ENCODE peak calls at places on chromosomes 5 and 9, in six cellular contexts. Q is right lobe of liver, U is endothelial cell, B is ovary, A is GM12865, S is astrocyte. T is an unnamed sample.

GRCh38 chr9:35951736-35952135 is 6.2 kb downstream of the OR2S2 start:
- DNase-seq in Q (no peak), U (no peak), B (no peak), A (no peak), S (peak; percentile 69), T (no peak)

GRCh38 chr9:35350212-35350611 is 139.7 kb upstream of the RUSC2 start:
- DNase-seq in Q (no peak), U (no peak), B (no peak), A (no peak), S (no peak), T (no peak)

GRCh38 chr5:111734013-111734412 is 23.0 kb downstream of the NREP start:
- DNase-seq in Q (no peak), U (no peak), B (no peak), A (no peak), S (peak; percentile 91), T (no peak)

GRCh38 chr5:109479260-109479860 is 69.6 kb upstream of the PJA2 start:
- DNase-seq in Q (no peak), U (no peak), B (no peak), A (peak; percentile 12), S (no peak), T (peak; percentile 13)

GRCh38 chr5:148910686-148911361 is 84.4 kb downstream of the ADRB2 start:
- DNase-seq in Q (no peak), U (no peak), B (no peak), A (no peak), S (peak; percentile 53), T (no peak)

GRCh38 chr5:77662615-77663014 is 24.1 kb upstream of the OTP start:
- DNase-seq in Q (no peak), U (no peak), B (no peak), A (peak; percentile 34), S (no peak), T (no peak)

GRCh38 chr5:136729901-136730355 is 364.6 kb upstream of the TRPC7 start:
- DNase-seq in Q (no peak), U (no peak), B (no peak), A (no peak), S (peak; percentile 96), T (no peak)

GRCh38 chr9:34254966-34255825 is 73.9 kb downstream of the KIF24 start:
- DNase-seq in Q (no peak), U (no peak), B (no peak), A (no peak), S (no peak), T (no peak)

GRCh38 chr5:82297711-82298110 is 19.6 kb upstream of the RPS23 start:
- DNase-seq in Q (no peak), U (no peak), B (no peak), A (no peak), S (no peak), T (no peak)

GRCh38 chr9:75169623-75170022 is 81.3 kb downstream of the OSTF1 start:
- DNase-seq in Q (no peak), U (no peak), B (no peak), A (no peak), S (peak; percentile 45), T (no peak)

GRCh38 chr9:117704024-117704575 is at the start of gene TLR4:
- DNase-seq in Q (peak; percentile 74), U (peak; percentile 22), B (peak; percentile 51), A (peak; percentile 69), S (peak; percentile 86), T (peak; percentile 48)

GRCh38 chr5:103475629-103476240 is 86.9 kb downstream of the NUDT12 start:
- DNase-seq in Q (no peak), U (no peak), B (no peak), A (peak; percentile 47), S (peak; percentile 17), T (peak; percentile 13)

GRCh38 chr9:129708799-129709198 is 43.4 kb downstream of the PRRX2 start:
- DNase-seq in Q (no peak), U (no peak), B (no peak), A (no peak), S (no peak), T (no peak)

GRCh38 chr5:125976421-125977060 is 446.7 kb upstream of the GRAMD2B start:
- DNase-seq in Q (no peak), U (no peak), B (no peak), A (no peak), S (no peak), T (no peak)

GRCh38 chr5:152464048-152464447 is 59.0 kb upstream of the NMUR2 start:
- DNase-seq in Q (no peak), U (no peak), B (no peak), A (no peak), S (no peak), T (no peak)

GRCh38 chr9:27413507-27414214 is 110.4 kb upstream of the IFNK start:
- DNase-seq in Q (no peak), U (no peak), B (no peak), A (no peak), S (no peak), T (no peak)

GRCh38 chr9:36991516-36992134 is 42.4 kb downstream of the PAX5 start:
- DNase-seq in Q (no peak), U (peak; percentile 65), B (no peak), A (peak; percentile 78), S (no peak), T (peak; percentile 60)

GRCh38 chr9:88960632-88961031 is 30.6 kb upstream of the S1PR3 start:
- DNase-seq in Q (no peak), U (no peak), B (no peak), A (no peak), S (no peak), T (no peak)

DNA sequence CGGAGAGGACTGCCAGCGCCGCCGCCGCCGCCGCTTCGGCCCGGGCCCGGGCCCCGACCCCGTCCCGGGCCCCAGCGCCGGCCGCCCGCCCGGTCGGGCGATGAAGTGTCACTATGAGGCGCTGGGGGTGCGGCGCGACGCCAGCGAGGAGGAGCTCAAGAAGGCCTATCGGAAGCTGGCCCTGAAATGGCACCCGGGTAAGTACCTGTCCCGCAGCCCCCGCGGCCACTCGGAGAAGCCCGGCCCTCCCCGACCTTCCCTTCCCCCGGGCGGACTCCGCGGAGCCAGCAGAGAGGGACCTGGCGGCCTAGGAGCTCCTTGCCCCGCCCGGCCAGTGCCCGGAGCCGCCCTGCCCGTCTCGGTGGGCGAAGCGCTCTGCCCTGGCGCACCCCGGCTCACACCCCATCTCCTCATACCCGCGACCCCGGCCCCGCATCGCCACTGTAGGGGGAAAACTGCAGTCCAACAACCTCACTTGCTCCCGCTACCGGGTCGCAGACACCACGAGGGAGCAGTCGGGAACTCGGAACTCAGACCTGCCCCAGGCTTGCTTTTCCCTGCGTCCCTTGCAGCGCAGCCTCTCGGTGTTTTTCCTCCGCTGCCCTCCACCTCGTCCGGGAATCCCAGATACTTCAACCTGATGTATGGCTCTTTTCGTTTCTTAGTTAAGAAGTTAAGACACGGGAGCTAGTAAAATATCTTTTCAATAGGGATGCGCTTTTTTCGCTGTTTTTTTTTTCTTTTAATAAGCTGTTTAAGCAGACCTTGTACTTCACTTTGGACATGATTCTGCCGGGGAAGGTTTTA is 564 bp downstream of the DNAJC21 start:
- DNase-seq in Q (peak; percentile 95), U (peak; percentile 77), B (peak; percentile 80), A (peak; percentile 94), S (peak; percentile 72), T (peak; percentile 89)
- TF ChIP-seq CTCF in Q (no peak), U (no peak), B (no peak), A (no peak), S (no peak), T (no peak)

GRCh38 chr5:337565-338130 is 16.1 kb downstream of the AHRR start:
- DNase-seq in Q (no peak), U (peak; percentile 43), B (no peak), A (no peak), S (peak; percentile 20), T (no peak)
- TF ChIP-seq CTCF in Q (no peak), U (no peak), B (no peak), A (no peak), S (peak; percentile 58), T (no peak)

DNA sequence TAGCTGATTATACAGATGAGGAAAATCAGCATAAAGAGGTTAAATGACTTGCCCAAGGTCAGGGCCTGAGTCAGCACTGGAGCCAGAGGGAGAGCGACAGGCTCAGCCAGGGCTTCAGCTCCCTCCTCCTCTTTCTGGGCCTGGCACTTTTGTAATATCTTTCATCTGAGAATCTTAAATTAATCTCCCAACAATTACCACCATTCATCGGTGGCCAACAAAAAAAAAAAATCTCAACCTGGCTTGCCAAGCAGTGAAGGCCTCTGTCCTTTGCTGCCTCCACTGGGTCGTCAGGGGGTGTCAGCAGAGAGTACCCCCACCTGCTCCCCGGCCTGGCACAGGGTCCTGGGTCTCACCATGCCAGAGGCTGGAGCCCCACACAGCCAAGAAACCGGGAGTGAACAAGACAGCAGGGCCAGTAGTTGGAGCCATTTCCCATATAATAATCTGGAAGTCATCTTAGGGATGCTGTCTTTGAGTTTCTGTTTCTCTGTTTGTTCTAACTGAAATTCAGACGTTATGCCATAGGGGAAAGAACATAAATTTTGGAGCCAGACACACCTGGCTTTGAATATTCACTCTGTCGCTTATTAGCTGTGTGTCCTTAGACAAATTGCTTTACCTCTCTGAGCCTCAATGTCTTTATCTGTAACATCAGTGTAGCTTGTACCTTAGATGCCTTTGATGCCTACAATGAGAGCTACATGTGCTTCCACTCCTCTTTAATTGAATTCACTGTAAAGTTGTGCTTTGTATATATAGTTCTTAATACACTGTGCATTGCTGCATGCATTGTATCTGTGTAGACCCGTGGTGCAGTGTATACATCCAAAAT is 299.9 kb upstream of the MSX2 start:
- DNase-seq in Q (no peak), U (no peak), B (no peak), A (no peak), S (no peak), T (no peak)
- TF ChIP-seq CTCF in Q (no peak), U (no peak), B (no peak), A (no peak), S (no peak), T (no peak)

GRCh38 chr9:134267305-134268265 is 58.7 kb upstream of the RXRA start:
- DNase-seq in Q (peak; percentile 97), U (no peak), B (no peak), A (no peak), S (no peak), T (no peak)
- TF ChIP-seq CTCF in Q (peak; percentile 23), U (no peak), B (no peak), A (no peak), S (no peak), T (no peak)

GRCh38 chr9:73566627-73567026 is 415.0 kb downstream of the ANXA1 start:
- DNase-seq in Q (no peak), U (no peak), B (no peak), A (no peak), S (no peak), T (no peak)

GRCh38 chr9:73565026-73565425 is 413.4 kb downstream of the ANXA1 start:
- DNase-seq in Q (no peak), U (no peak), B (no peak), A (no peak), S (peak; percentile 89), T (no peak)

DNA sequence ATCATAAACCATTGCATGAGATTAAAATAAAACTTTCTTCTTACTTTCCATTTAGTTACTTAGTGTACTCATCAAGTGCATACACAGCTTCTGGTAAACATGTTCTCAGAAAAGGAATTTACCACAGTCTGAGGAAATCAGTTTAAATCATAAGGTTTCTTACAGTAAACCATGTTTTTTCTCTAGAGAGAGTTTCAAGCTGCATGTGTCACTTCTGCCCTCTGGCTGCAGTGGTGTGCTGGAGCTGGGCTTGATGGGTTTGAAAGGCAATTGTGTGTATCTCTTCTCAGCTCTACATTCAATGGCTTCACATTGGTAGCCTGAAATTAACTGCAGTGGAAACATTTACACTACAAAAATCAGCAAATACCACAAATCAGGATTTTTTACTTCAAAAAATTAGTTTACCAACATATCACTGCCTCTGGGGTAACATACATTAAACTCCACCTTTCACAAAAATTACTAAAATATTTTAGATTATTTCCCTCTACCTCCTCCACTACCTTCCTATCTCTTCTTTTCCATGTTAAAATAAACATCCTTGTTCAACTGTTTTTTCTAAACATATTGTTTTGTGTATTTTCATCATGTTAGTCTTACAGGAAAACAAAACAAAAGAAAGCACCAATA is 414.3 kb downstream of the ANXA1 start:
- DNase-seq in Q (peak; percentile 49), U (peak; percentile 21), B (no peak), A (peak; percentile 21), S (peak; percentile 67), T (no peak)
- TF ChIP-seq CTCF in Q (peak; percentile 85), U (no peak), B (no peak), A (peak; percentile 42), S (peak; percentile 50), T (peak; percentile 33)